ENCODE peak calls at places on chromosomes 3 and 15, in ten cellular contexts. J is foreskin fibroblast; Y is adrenal gland; K is fibroblast of pulmonary artery; U is upper lobe of right lung; L is heart left ventricle; Z is AG04449; P is A549; Q is CD8-positive, alpha-beta T cell; A is fibroblast of lung. V is an unnamed sample.

GRCh38 chr15:49229922-49230321 is 59.9 kb downstream of the GALK2 start:
- DNase-seq in Z (no peak), A (no peak), P (no peak), J (no peak), Q (no peak), K (no peak), L (no peak), Y (no peak), U (no peak), V (no peak)

GRCh38 chr15:63044645-63045437 is 2.3 kb downstream of the TPM1 start:
- DNase-seq in Q (no peak), Z (no peak), U (no peak), L (peak; percentile 70), Y (no peak), K (no peak), A (no peak), J (no peak), P (peak; percentile 67), V (no peak)

GRCh38 chr3:153315781-153316180 is 153.8 kb downstream of the RAP2B start:
- DNase-seq in Z (peak; percentile 68), Q (no peak), P (no peak), U (no peak), Y (no peak), K (no peak), L (no peak), J (no peak), A (peak; percentile 9), V (no peak)

GRCh38 chr3:184718431-184718830 is 6.6 kb upstream of the MAGEF1 start:
- DNase-seq in A (no peak), Y (no peak), J (no peak), Z (no peak), Q (no peak), P (no peak), K (no peak), L (no peak), U (no peak), V (no peak)

GRCh38 chr3:63135362-63135761 is 142.7 kb upstream of the SYNPR start:
- DNase-seq in Y (no peak), J (no peak), Q (no peak), U (no peak), A (no peak), P (no peak), Z (no peak), L (no peak), K (no peak), V (no peak)

GRCh38 chr3:186251948-186252619 is 110.0 kb downstream of the DGKG start:
- DNase-seq in P (no peak), K (no peak), J (no peak), Q (no peak), L (no peak), Z (no peak), Y (no peak), U (no peak), A (no peak), V (peak; percentile 38)

GRCh38 chr15:68479406-68479805 is 47.4 kb upstream of the ITGA11 start:
- DNase-seq in Q (no peak), Z (peak; percentile 97), A (peak; percentile 20), L (peak; percentile 72), U (no peak), P (no peak), J (no peak), Y (no peak), K (peak; percentile 79), V (peak; percentile 28)

GRCh38 chr3:144948711-144949110 is 977.1 kb downstream of the DIPK2A start:
- DNase-seq in P (no peak), L (no peak), U (no peak), A (no peak), Y (no peak), K (no peak), Q (no peak), J (no peak), Z (no peak), V (no peak)

GRCh38 chr3:39269528-39269927 is 10.3 kb downstream of the CX3CR1 start:
- DNase-seq in U (no peak), L (no peak), P (no peak), Z (no peak), J (no peak), A (no peak), K (no peak), Y (no peak), Q (no peak), V (no peak)

GRCh38 chr3:40615110-40615915 is 90.6 kb downstream of the ZNF621 start:
- DNase-seq in A (no peak), P (no peak), K (no peak), Q (no peak), Y (no peak), L (no peak), J (no peak), U (no peak), Z (no peak), V (no peak)

GRCh38 chr15:61146643-61147230 is 82.4 kb downstream of the RORA start:
- DNase-seq in Q (no peak), J (no peak), A (no peak), P (no peak), Z (no peak), K (no peak), L (no peak), U (no peak), Y (no peak), V (no peak)

GRCh38 chr15:69038508-69038907 is 24.0 kb downstream of the NOX5 start:
- DNase-seq in U (no peak), Q (no peak), L (no peak), J (no peak), Y (no peak), P (no peak), K (no peak), A (no peak), Z (no peak), V (no peak)

GRCh38 chr3:20622304-20622703 is 436.3 kb upstream of the SGO1 start:
- DNase-seq in Z (peak; percentile 89), Y (no peak), J (peak; percentile 91), K (peak; percentile 41), Q (no peak), A (peak; percentile 26), U (no peak), P (no peak), L (no peak), V (peak; percentile 99)

GRCh38 chr3:173733029-173733652 is 335.6 kb downstream of the NLGN1 start:
- DNase-seq in P (peak; percentile 16), A (peak; percentile 72), K (peak; percentile 72), L (no peak), J (no peak), Z (no peak), Y (peak; percentile 58), U (no peak), Q (no peak), V (peak; percentile 70)

GRCh38 chr15:32919749-32920414 is 202.1 kb downstream of the GREM1 start:
- DNase-seq in U (no peak), Q (no peak), Y (no peak), Z (peak; percentile 100), L (no peak), P (no peak), K (peak; percentile 90), A (peak; percentile 98), J (peak; percentile 93), V (peak; percentile 98)

GRCh38 chr15:64571857-64572291 is 111.5 kb downstream of the ZNF609 start:
- DNase-seq in P (no peak), A (no peak), Z (no peak), L (no peak), Q (no peak), U (no peak), Y (no peak), J (no peak), K (no peak), V (no peak)

GRCh38 chr3:54062546-54062945 is 59.8 kb upstream of the CACNA2D3 start:
- DNase-seq in U (no peak), J (no peak), L (no peak), A (no peak), Y (no peak), Q (no peak), P (no peak), Z (no peak), K (no peak), V (no peak)

GRCh38 chr3:110940074-110940473 is 131.5 kb upstream of the NECTIN3 start:
- DNase-seq in A (no peak), K (no peak), U (no peak), Q (no peak), L (no peak), P (peak; percentile 6), Z (no peak), J (no peak), Y (no peak), V (no peak)

GRCh38 chr15:56672721-56673120 is 60.6 kb downstream of the ZNF280D start:
- DNase-seq in U (no peak), J (peak; percentile 41), K (peak; percentile 40), Q (no peak), A (peak; percentile 44), Z (peak; percentile 36), P (no peak), L (no peak), Y (no peak), V (peak; percentile 39)

GRCh38 chr3:21839592-21839991 is 88.6 kb upstream of the ZNF385D start:
- DNase-seq in J (peak; percentile 85), P (peak; percentile 4), A (peak; percentile 95), Z (peak; percentile 49), Y (no peak), U (no peak), K (peak; percentile 81), L (peak; percentile 43), Q (no peak), V (peak; percentile 97)
- TF ChIP-seq CTCF in J (peak; percentile 56), P (no peak), A (peak; percentile 57), Z (peak; percentile 33), Y (no peak), U (peak; percentile 22), K (peak; percentile 20), L (peak; percentile 32), Q (no peak), V (peak; percentile 58)

GRCh38 chr15:72183781-72184164 is 13.8 kb downstream of the GRAMD2A start:
- DNase-seq in U (no peak), Q (no peak), J (no peak), Y (no peak), P (no peak), Z (no peak), K (no peak), A (no peak), L (no peak), V (no peak)
- H3K4me3 ChIP-seq in U (peak overlapping the region; percentile 19), Q (no peak overlapping the region), J (peak overlapping the region; percentile 23), Y (no peak overlapping the region), P (peak overlapping the region; percentile 46), Z (peak overlapping the region; percentile 40), K (no peak overlapping the region), A (no peak overlapping the region), L (peak overlapping the region; percentile 22), V (no peak overlapping the region)

GRCh38 chr15:41894791-41895463 is 1.1 kb upstream of the SPTBN5 start:
- DNase-seq in P (peak; percentile 13), L (peak; percentile 92), K (peak; percentile 77), J (peak; percentile 73), U (peak; percentile 87), Z (no peak), A (peak; percentile 68), Q (peak; percentile 94), Y (peak; percentile 93), V (peak; percentile 76)
- TF ChIP-seq CTCF in P (no peak), L (no peak), K (peak; percentile 16), J (no peak), U (no peak), Z (peak; percentile 47), A (peak; percentile 6), Q (no peak), Y (no peak), V (peak; percentile 14)

DNA sequence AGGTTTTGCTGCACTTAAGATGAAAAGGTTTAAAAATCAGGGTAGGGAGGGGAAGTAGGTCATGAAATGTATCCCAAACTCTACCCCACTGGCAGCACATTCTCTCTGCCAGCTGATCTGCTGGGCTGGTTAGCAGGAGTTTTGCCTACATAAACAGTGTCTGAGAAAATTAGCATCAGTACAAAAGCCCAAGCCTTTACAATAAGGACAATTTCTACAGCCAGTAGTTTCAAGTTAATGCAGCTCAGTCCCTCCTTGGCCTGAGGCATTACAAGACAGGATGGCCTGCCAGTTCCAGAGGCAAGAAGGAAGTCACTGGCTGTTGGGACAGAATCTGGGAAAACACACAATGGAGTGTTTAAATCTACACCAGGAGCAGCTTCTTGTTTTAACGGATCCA is 32.8 kb downstream of the NCEH1 start:
- DNase-seq in Y (no peak), Q (no peak), L (no peak), J (no peak), P (no peak), U (no peak), K (no peak), A (no peak), Z (no peak), V (no peak)
- H3K4me3 ChIP-seq in Y (no peak overlapping the region), Q (no peak overlapping the region), L (no peak overlapping the region), J (no peak overlapping the region), P (no peak overlapping the region), U (no peak overlapping the region), K (no peak overlapping the region), A (no peak overlapping the region), Z (no peak overlapping the region), V (no peak overlapping the region)

V was measured in fibroblast of mammary gland.